ENCODE peak calls at places on chromosomes 2 and 18, in four cellular contexts. One of them, this sample, is unnamed.

GRCh38 chr2:202149155-202149762 is 76.2 kb downstream of the KIAA2012 start:
- DNase-seq in hippocampal formation: peak; percentile 33
- DNase-seq in ACHN: no peak
- DNase-seq in endothelial cell: no peak
- DNase-seq in this sample: peak; percentile 79

GRCh38 chr2:134679740-134680139 is 39.1 kb downstream of the TMEM163 start:
- DNase-seq in endothelial cell: no peak
- DNase-seq in hippocampal formation: no peak
- DNase-seq in ACHN: no peak
- DNase-seq in this sample: no peak

GRCh38 chr2:7269993-7270392 is 352.8 kb downstream of the RNF144A start:
- DNase-seq in endothelial cell: no peak
- DNase-seq in ACHN: no peak
- DNase-seq in hippocampal formation: no peak
- DNase-seq in this sample: no peak

GRCh38 chr2:121348128-121348740 is 63.2 kb upstream of the TFCP2L1 start:
- DNase-seq in endothelial cell: no peak
- DNase-seq in hippocampal formation: no peak
- DNase-seq in ACHN: no peak
- DNase-seq in this sample: no peak

GRCh38 chr2:217101972-217102371 is 242.1 kb upstream of the TNP1 start:
- DNase-seq in endothelial cell: no peak
- DNase-seq in hippocampal formation: no peak
- DNase-seq in ACHN: no peak
- DNase-seq in this sample: no peak

GRCh38 chr2:84938194-84938879 is 32.6 kb upstream of the KCMF1 start:
- DNase-seq in ACHN: no peak
- DNase-seq in endothelial cell: no peak
- DNase-seq in hippocampal formation: no peak
- DNase-seq in this sample: no peak

GRCh38 chr2:172370821-172371455 is 56.4 kb upstream of the ITGA6 start:
- DNase-seq in ACHN: no peak
- DNase-seq in hippocampal formation: no peak
- DNase-seq in endothelial cell: no peak
- DNase-seq in this sample: no peak

GRCh38 chr18:24231773-24232735 is 93.2 kb downstream of the CABYR start:
- DNase-seq in endothelial cell: no peak
- DNase-seq in ACHN: no peak
- DNase-seq in hippocampal formation: no peak
- DNase-seq in this sample: peak; percentile 41

GRCh38 chr2:152376385-152376784 is 41.4 kb downstream of the FMNL2 start:
- DNase-seq in endothelial cell: no peak
- DNase-seq in hippocampal formation: no peak
- DNase-seq in ACHN: no peak
- DNase-seq in this sample: no peak

GRCh38 chr2:152402780-152403388 is 67.9 kb downstream of the FMNL2 start:
- DNase-seq in ACHN: no peak
- DNase-seq in endothelial cell: no peak
- DNase-seq in hippocampal formation: no peak
- DNase-seq in this sample: no peak

GRCh38 chr2:28557389-28558119 is 61.7 kb downstream of the PLB1 start:
- DNase-seq in hippocampal formation: no peak
- DNase-seq in ACHN: no peak
- DNase-seq in endothelial cell: no peak
- DNase-seq in this sample: peak; percentile 19

This sample was measured in fibroblast of the aortic adventitia.